ENCODE peak calls at places on chromosomes 13 and 19, in eight cellular contexts. N is SW 1271; H is HTR-8/SVneo; G is C1 segment of cervical spinal cord; Z is ovary; K is amygdala; P is CD4-positive, CD25-positive, alpha-beta regulatory T cell; J is putamen. R is an unnamed sample.

GRCh38 chr13:112071011-112071901 is 4.3 kb downstream of the SOX1 start:
- DNase-seq in N (no peak), H (no peak), G (no peak), Z (no peak), K (no peak), P (no peak), J (no peak), R (no peak)

GRCh38 chr13:46145950-46146349 is 36.0 kb downstream of the LCP1 start:
- DNase-seq in N (no peak), H (no peak), G (no peak), Z (no peak), K (no peak), P (no peak), J (no peak), R (no peak)

GRCh38 chr19:45103200-45103624 is 10.2 kb downstream of the PPP1R37 start:
- DNase-seq in N (no peak), H (no peak), G (no peak), Z (no peak), K (no peak), P (peak; percentile 76), J (no peak), R (no peak)

GRCh38 chr19:48149430-48149829 is 20.7 kb downstream of the LIG1 start:
- DNase-seq in N (no peak), H (no peak), G (no peak), Z (no peak), K (no peak), P (no peak), J (no peak), R (no peak)

GRCh38 chr19:19670070-19670551 is 1.5 kb downstream of the ZNF101 start:
- DNase-seq in N (no peak), H (no peak), G (no peak), Z (no peak), K (no peak), P (no peak), J (no peak), R (peak; percentile 46)

GRCh38 chr19:46021531-46022041 is 1.3 kb downstream of the PGLYRP1 start:
- DNase-seq in N (no peak), H (no peak), G (no peak), Z (no peak), K (no peak), P (no peak), J (no peak), R (peak; percentile 40)

GRCh38 chr19:6576869-6577281 is 14.1 kb downstream of the CD70 start:
- DNase-seq in N (no peak), H (no peak), G (no peak), Z (no peak), K (no peak), P (no peak), J (no peak), R (no peak)

GRCh38 chr19:40365613-40366401 is 17.3 kb downstream of the PLD3 start:
- DNase-seq in N (no peak), H (peak; percentile 95), G (peak; percentile 6), Z (peak; percentile 87), K (no peak), P (peak; percentile 53), J (peak; percentile 68), R (peak; percentile 83)

GRCh38 chr19:18397242-18398202 is at the start of gene LRRC25:
- DNase-seq in N (no peak), H (no peak), G (no peak), Z (peak; percentile 48), K (no peak), P (peak; percentile 38), J (no peak), R (peak; percentile 84)

GRCh38 chr13:110379905-110380341 is 72.8 kb downstream of the COL4A2 start:
- DNase-seq in N (no peak), H (no peak), G (no peak), Z (no peak), K (no peak), P (no peak), J (no peak), R (no peak)

GRCh38 chr19:40419066-40419612 is 6.0 kb upstream of the PRX start:
- DNase-seq in N (no peak), H (no peak), G (no peak), Z (no peak), K (no peak), P (no peak), J (no peak), R (no peak)

GRCh38 chr13:50275392-50276063 is 260.3 kb downstream of the KCNRG start:
- DNase-seq in N (no peak), H (no peak), G (no peak), Z (no peak), K (no peak), P (no peak), J (no peak), R (no peak)

GRCh38 chr13:76552807-76553206 is 333.4 kb downstream of the KCTD12 start:
- DNase-seq in N (no peak), H (no peak), G (no peak), Z (no peak), K (no peak), P (no peak), J (no peak), R (no peak)

GRCh38 chr19:45558399-45558878 is 26.2 kb downstream of the OPA3 start:
- DNase-seq in N (no peak), H (peak; percentile 57), G (no peak), Z (no peak), K (no peak), P (peak; percentile 83), J (peak; percentile 42), R (no peak)

GRCh38 chr13:42876810-42877550 is 95.6 kb downstream of the FAM216B start:
- DNase-seq in N (no peak), H (no peak), G (no peak), Z (no peak), K (no peak), P (no peak), J (no peak), R (no peak)

GRCh38 chr13:97255515-97255999 is 33.4 kb downstream of the MBNL2 start:
- DNase-seq in N (no peak), H (no peak), G (no peak), Z (no peak), K (no peak), P (no peak), J (no peak), R (no peak)

GRCh38 chr19:18756896-18757295 is 34.2 kb downstream of the COMP start:
- DNase-seq in N (no peak), H (no peak), G (no peak), Z (no peak), K (no peak), P (no peak), J (no peak), R (no peak)

GRCh38 chr19:39236527-39236926 is 8.3 kb downstream of the IFNL3 start:
- DNase-seq in N (no peak), H (no peak), G (no peak), Z (no peak), K (no peak), P (no peak), J (no peak), R (no peak)

GRCh38 chr19:39110263-39110967 is 15.2 kb upstream of the PAK4 start:
- DNase-seq in N (no peak), H (peak; percentile 67), G (peak; percentile 33), Z (peak; percentile 32), K (no peak), P (peak; percentile 52), J (no peak), R (peak; percentile 60)

GRCh38 chr19:13937479-13938360 is 497 bp downstream of the PODNL1 start:
- DNase-seq in N (no peak), H (no peak), G (no peak), Z (no peak), K (no peak), P (no peak), J (no peak), R (no peak)

GRCh38 chr19:36008336-36008978 is at the start of gene SYNE4:
- DNase-seq in N (no peak), H (no peak), G (no peak), Z (no peak), K (no peak), P (no peak), J (no peak), R (no peak)

GRCh38 chr19:54201980-54202379 is 1.3 kb downstream of the RPS9 start:
- DNase-seq in N (no peak), H (no peak), G (no peak), Z (no peak), K (no peak), P (no peak), J (no peak), R (peak; percentile 63)

GRCh38 chr13:22278336-22278929 is 607.6 kb downstream of the FGF9 start:
- DNase-seq in N (no peak), H (no peak), G (no peak), Z (no peak), K (no peak), P (peak; percentile 57), J (no peak), R (no peak)

GRCh38 chr13:79245937-79246574 is 160.0 kb downstream of the RBM26 start:
- DNase-seq in N (no peak), H (no peak), G (no peak), Z (no peak), K (no peak), P (no peak), J (no peak), R (no peak)

R was measured in aorta.